ENCODE peak calls at places on chromosomes 1 and 21, in four cellular contexts. U is Panc1, G is HepG2, K is K562. T is an unnamed sample.

GRCh38 chr1:57061369-57061768 is 95.6 kb upstream of the C8B start:
- DNase-seq in G (peak; percentile 76), U (no peak), K (no peak), T (no peak)

GRCh38 chr1:219542828-219543518 is 69.9 kb downstream of the ZC3H11B start:
- DNase-seq in U (no peak), G (no peak), K (no peak), T (no peak)

GRCh38 chr1:203039609-203040517 is 13.6 kb downstream of the PPFIA4 start:
- DNase-seq in U (no peak), K (no peak), G (no peak), T (no peak)

GRCh38 chr1:15852036-15852827 is 4.7 kb downstream of the SPEN start:
- DNase-seq in G (no peak), U (no peak), K (no peak), T (no peak)

GRCh38 chr1:94828251-94828650 is 8.1 kb downstream of the SLC44A3 start:
- DNase-seq in K (no peak), G (no peak), U (no peak), T (no peak)

GRCh38 chr1:70057500-70057899 is 147.9 kb downstream of the LRRC40 start:
- DNase-seq in K (no peak), U (no peak), G (no peak), T (no peak)

GRCh38 chr1:162222019-162222418 is 152.5 kb downstream of the NOS1AP start:
- DNase-seq in K (no peak), U (no peak), G (no peak), T (no peak)

GRCh38 chr1:1426961-1427934 is 6.2 kb upstream of the ANKRD65 start:
- DNase-seq in G (peak; percentile 35), K (peak; percentile 70), U (no peak), T (no peak)

GRCh38 chr1:149917590-149918144 is at the start of gene SV2A:
- DNase-seq in U (no peak), G (peak; percentile 34), K (no peak), T (no peak)

GRCh38 chr1:77024500-77024899 is 157.2 kb downstream of the ST6GALNAC5 start:
- DNase-seq in K (no peak), U (no peak), G (peak; percentile 22), T (no peak)

GRCh38 chr1:223482766-223483165 is 89.6 kb downstream of the CCDC185 start:
- DNase-seq in U (no peak), K (no peak), G (no peak), T (no peak)

GRCh38 chr1:226408285-226409184 is 642 bp upstream of the PARP1 start:
- DNase-seq in U (no peak), K (no peak), G (no peak), T (no peak)

GRCh38 chr1:87765686-87766085 is 437.0 kb downstream of the LMO4 start:
- DNase-seq in U (no peak), K (no peak), G (no peak), T (no peak)

GRCh38 chr1:201272838-201273237 is 10.5 kb upstream of the PKP1 start:
- DNase-seq in G (no peak), U (no peak), K (no peak), T (no peak)

GRCh38 chr1:22739648-22740385 is 29.2 kb downstream of the EPHB2 start:
- DNase-seq in U (peak; percentile 80), G (no peak), K (peak; percentile 65), T (no peak)

GRCh38 chr1:167529829-167530474 is 11.6 kb upstream of the CD247 start:
- DNase-seq in U (no peak), K (no peak), G (no peak), T (no peak)

GRCh38 chr1:36339215-36339614 is 15.8 kb upstream of the EVA1B start:
- DNase-seq in U (no peak), G (no peak), K (no peak), T (no peak)

GRCh38 chr1:41582851-41583657 is 98.6 kb upstream of the EDN2 start:
- DNase-seq in U (no peak), K (no peak), G (no peak), T (no peak)

DNA sequence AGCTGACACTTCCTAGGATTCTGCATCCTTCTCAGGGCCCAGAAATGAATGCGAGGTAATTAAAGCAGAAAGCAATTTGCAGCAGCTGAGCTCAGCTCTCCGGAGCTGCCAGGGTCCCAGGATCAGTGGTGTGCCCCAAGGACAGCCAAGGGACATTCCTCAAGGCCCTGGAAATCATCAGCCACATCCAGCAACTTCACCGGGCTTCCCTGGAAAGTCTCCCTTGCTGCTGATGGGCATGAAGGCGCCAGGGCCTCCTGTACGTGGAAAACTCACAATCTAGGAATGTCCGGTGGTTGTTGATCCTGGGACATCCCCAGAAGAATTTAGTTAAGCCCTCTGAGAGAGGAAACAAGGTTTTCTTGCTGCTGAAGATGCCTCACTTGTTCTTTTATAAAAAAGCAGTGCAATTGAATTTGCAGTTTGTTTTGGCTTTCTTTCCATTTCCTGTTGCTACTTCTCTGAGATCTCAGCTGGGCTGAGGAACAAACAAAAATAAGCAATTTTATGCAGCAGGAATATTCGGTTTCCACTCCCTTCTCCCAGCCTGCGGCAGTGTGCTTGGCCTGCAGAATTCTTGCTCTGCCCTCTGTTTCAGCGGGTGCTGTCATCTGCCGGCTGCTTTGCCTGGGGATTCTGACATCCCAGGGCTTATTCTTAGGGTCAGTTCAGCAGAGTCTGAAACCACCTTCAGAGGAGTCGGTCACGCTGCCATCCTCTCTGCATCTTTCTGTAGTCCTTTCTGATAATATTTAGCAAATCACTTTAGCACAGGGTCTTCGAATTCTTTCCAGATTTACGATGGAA is 85.9 kb downstream of the TCP10L start:
- DNase-seq in G (no peak), K (no peak), U (no peak), T (no peak)
- H3K27ac ChIP-seq in G (no peak overlapping the region), K (no peak overlapping the region), U (no peak overlapping the region), T (no peak overlapping the region)

GRCh38 chr21:36076878-36077658 is 7.2 kb downstream of the CBR1 start:
- DNase-seq in G (no peak), U (no peak), K (peak; percentile 56), T (no peak)
- TF ChIP-seq TCF7L2 in G (no peak), U (no peak), K (no peak), T (no peak)

DNA sequence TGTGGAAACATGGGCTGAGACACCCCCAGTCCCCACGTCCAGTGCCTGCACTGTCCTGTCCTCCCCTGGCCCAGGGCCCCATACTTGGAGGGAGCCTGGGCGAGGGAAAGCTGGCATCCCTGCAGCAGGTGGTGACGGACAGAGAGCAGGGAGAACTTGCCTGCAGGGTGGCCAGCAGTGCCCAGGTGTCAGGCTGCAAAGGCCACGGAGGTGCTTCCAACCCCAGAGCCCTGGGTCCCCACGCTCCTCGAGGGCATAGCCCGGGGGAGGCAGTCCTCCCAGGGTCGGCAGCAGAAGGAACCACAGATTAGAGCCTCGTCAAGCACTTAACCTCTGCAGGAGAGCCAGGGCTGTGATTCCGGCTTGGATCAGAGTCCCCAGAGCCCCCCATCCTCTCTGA is 77.5 kb downstream of the ARHGEF16 start:
- DNase-seq in G (no peak), U (no peak), K (no peak), T (no peak)
- TF ChIP-seq CTCF in G (no peak), U (no peak), K (no peak), T (no peak)

DNA sequence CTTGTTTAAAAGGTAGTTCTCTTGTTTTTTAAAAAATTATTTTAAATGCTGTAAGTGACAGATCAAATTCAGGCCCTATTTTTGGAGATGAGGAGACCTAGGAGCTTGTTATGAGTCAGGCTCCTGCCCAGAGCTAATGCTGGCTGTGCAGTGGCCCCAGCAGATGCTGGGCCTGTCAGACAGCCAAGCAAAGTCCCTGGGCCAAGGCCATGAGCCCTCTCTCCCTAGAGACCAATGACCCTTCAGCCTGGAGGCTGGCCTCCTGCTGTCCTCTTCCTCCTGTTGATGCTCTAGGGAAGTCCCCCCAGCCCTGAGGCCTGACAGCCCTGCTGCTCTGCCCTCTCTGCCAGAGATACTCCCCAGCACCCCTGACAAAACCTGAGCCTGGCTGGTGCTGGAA is 128.1 kb upstream of the CTTNBP2NL start:
- DNase-seq in G (no peak), K (no peak), U (no peak), T (no peak)
- H3K27ac ChIP-seq in G (no peak overlapping the region), K (no peak overlapping the region), U (no peak overlapping the region), T (no peak overlapping the region)

GRCh38 chr1:98662354-98662665 is 789 bp downstream of the SNX7 start:
- DNase-seq in K (no peak), U (no peak), G (no peak), T (no peak)

GRCh38 chr1:98659879-98660278 is 1.6 kb upstream of the SNX7 start:
- DNase-seq in U (no peak), G (peak; percentile 12), K (no peak), T (no peak)

GRCh38 chr1:98661544-98662353 is at the start of gene SNX7:
- DNase-seq in U (no peak), G (peak; percentile 71), K (no peak), T (peak; percentile 32)

DNA sequence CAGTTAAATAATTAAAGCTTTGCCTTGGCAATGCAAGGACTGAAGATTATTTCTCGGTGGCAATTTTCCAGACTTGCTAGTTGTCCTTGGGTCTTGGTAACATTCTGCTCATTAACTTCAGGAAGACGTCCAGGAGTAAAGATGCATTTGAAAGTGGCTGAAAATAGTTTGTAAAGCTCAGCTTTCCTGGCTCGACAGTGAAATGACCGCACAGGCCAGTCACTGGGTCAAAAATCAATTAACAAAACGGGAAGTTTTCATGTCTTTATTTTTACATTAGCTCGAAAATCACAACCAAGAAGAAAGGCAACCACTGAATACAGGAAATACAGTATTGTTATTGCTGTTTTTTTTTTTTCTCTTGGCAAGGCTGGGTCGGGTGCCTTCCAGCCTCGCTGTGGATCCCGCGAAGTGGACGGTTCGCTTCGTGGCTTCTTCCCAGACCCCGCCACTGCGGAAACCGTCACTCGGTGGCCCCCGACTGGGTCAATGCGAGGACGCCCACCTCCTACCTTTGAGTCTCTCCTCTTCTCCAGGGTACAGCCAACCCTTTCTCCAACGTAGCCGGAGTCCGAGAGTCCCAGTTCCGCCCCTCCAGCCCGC is 479 bp upstream of the SNX7 start:
- DNase-seq in U (no peak), K (no peak), G (no peak), T (no peak)
- TF ChIP-seq TCF7L2 in U (no peak), K (no peak), G (no peak), T (no peak)

DNA sequence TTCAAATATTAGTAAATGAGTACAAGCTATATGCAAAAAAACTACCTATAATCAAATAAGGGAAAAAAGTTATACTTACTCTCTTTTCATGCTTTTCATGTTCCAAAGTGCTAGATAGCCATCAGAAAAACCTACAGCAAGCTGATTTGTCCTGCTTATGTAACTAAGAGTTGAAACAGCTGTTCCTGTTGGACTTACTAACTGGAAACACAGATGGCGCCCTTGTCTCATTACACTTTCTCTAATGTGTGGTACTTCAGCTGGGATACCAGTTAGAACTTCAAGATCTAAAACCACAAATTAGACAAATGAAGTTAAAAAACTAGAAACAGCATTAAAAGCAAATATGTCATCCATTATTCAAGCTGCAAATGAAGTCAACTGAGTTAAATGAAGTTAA is 24.3 kb downstream of the AHCTF1 start:
- DNase-seq in K (no peak), U (no peak), G (peak; percentile 69), T (peak; percentile 21)
- TF ChIP-seq CTCF in K (peak; percentile 28), U (peak; percentile 67), G (peak; percentile 72), T (peak; percentile 32)

T was measured in HCT116.